ENCODE peak calls at places on chromosomes 3 and 15, in nine cellular contexts. U, B, J, M, Y, A, N, C and G are unnamed samples. For H3K4me1, the result is how much of the 10 kb centered on the place peaks cover.

GRCh38 chr15:69996321-69996720 is 101.4 kb downstream of the TLE3 start:
- DNase-seq in M (no peak), N (no peak), J (no peak), C (no peak), A (no peak), B (no peak), U (no peak), Y (no peak), G (no peak)

GRCh38 chr3:146772211-146772743 is 167.1 kb upstream of the PLSCR5 start:
- DNase-seq in B (peak), J (no peak), M (no peak), Y (peak), C (no peak), N (no peak), A (no peak), U (no peak), G (no peak)

GRCh38 chr3:46214751-46215352 is 6.7 kb upstream of the CCR1 start:
- DNase-seq in J (no peak), B (no peak), M (no peak), A (no peak), U (no peak), N (no peak), Y (no peak), C (peak), G (no peak)

GRCh38 chr3:173799073-173799830 is 401.7 kb downstream of the NLGN1 start:
- DNase-seq in J (no peak), Y (no peak), M (no peak), C (no peak), B (no peak), A (no peak), U (no peak), N (no peak), G (no peak)

GRCh38 chr3:55484191-55484644 is 2.9 kb downstream of the WNT5A start:
- DNase-seq in N (no peak), M (no peak), A (peak), U (no peak), J (no peak), Y (peak), B (peak), C (no peak), G (no peak)

GRCh38 chr15:51382787-51383186 is 41.3 kb downstream of the GLDN start:
- DNase-seq in U (no peak), J (peak), Y (no peak), B (peak), M (no peak), A (no peak), C (no peak), N (no peak), G (no peak)

GRCh38 chr3:99439892-99440291 is 198.5 kb upstream of the COL8A1 start:
- DNase-seq in Y (no peak), N (no peak), B (no peak), C (no peak), A (no peak), U (no peak), J (no peak), M (no peak), G (no peak)

GRCh38 chr3:175238848-175239247 is 379.7 kb downstream of the NAALADL2 start:
- DNase-seq in C (no peak), U (no peak), B (no peak), J (no peak), N (no peak), Y (no peak), M (no peak), A (no peak), G (no peak)

GRCh38 chr15:48754011-48754410 is 56.9 kb downstream of the CEP152 start:
- DNase-seq in N (no peak), M (no peak), C (no peak), J (no peak), U (no peak), B (no peak), A (no peak), Y (no peak), G (no peak)

GRCh38 chr3:115348391-115348790 is 201.3 kb upstream of the ZBTB20 start:
- DNase-seq in M (no peak), C (no peak), B (no peak), N (no peak), A (no peak), J (no peak), Y (no peak), U (no peak), G (no peak)

GRCh38 chr15:42315435-42316020 is 42.3 kb upstream of the TMEM87A start:
- DNase-seq in N (no peak), A (no peak), B (no peak), M (no peak), U (no peak), Y (no peak), J (no peak), C (no peak), G (no peak)

DNA sequence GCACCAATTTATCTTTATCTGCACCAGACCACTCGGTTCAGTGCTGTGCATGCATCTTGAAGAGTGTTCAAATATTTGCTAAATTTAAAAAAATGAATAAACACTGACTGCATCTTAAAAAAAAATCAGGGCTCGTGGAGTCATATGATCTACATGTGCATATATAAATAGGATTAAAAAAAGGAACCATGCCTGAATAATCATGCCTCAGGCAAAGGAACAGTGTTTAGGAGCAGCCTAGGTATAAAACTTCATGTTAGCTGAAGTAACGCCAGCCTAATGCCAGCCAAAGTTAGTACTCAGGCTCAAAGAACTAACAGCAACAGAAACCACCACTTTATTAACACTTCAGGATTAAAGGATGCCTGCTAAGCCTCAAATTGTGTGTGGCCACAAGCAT is 9.5 kb downstream of the ABCC5 start:
- DNase-seq in Y (no peak), C (no peak), A (no peak), U (no peak), J (no peak), M (no peak), N (no peak), B (no peak), G (no peak)
- H3K4me1 ChIP-seq in Y (half or more), C (under half), A (under half), U (under half), J (under half), M (under half), N (under half), B (under half), G (under half)

GRCh38 chr15:60788514-60789091 is 309.7 kb upstream of the ICE2 start:
- DNase-seq in Y (no peak), M (no peak), J (no peak), N (no peak), A (no peak), C (no peak), B (no peak), U (no peak), G (no peak)
- H3K27ac ChIP-seq in Y (no peak), M (no peak), J (no peak), N (no peak), A (no peak), C (no peak), B (no peak), U (no peak), G (peak)

GRCh38 chr3:157660847-157661246 is 157.6 kb upstream of the VEPH1 start:
- DNase-seq in B (no peak), Y (no peak), J (no peak), N (no peak), A (no peak), M (no peak), U (no peak), C (no peak), G (no peak)
- H3K4me3 ChIP-seq in B (no peak), Y (no peak), J (no peak), N (no peak), A (no peak), M (no peak), U (no peak), C (no peak), G (no peak)

GRCh38 chr15:98790270-98790669 is 141.9 kb downstream of the IGF1R start:
- DNase-seq in C (no peak), M (no peak), N (no peak), U (no peak), J (no peak), B (no peak), Y (no peak), A (no peak), G (no peak)
- H3K4me1 ChIP-seq in C (under half), M (under half), N (under half), U (under half), J (under half), B (under half), Y (under half), A (half or more), G (under half)

GRCh38 chr3:129587061-129587460 is 19.4 kb downstream of the PLXND1 start:
- DNase-seq in U (peak), B (no peak), M (peak), N (no peak), J (no peak), A (no peak), C (no peak), Y (no peak), G (no peak)
- H3K27ac ChIP-seq in U (no peak), B (no peak), M (peak), N (no peak), J (no peak), A (no peak), C (peak), Y (no peak), G (no peak)

DNA sequence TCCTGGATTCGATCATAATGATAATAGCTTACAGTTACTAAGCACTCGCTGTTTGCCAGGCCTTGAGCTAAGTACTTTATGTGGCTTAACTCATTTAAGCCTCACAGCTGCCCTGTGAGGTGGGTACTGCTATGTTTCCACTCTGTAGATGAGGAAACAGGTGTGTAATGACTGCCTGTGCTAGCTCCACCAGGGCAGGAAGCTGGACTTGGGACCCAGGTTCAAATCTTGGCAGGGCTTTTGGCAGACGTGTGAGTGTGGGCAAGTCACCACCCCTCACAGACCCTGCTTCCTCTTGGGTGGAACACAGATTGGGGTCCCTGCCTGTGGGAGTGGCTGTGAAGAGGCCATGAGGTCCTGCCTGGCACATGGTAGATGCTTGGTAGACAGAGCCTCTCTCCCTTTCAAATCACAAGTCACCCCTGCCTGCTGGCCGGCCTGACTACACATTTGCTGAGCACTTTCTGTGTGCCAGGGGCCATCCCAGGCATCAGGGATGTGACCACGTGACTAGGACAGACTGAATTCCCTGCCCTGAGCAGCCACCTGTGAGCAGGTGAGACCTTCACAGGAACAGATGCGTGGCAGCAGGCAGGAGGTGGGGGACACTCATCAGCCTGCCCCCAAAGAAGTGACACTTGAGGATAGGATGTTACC is 3.7 kb downstream of the EFCC1 start:
- DNase-seq in B (no peak), M (no peak), J (no peak), Y (peak), A (no peak), C (no peak), U (no peak), N (no peak), G (no peak)
- H3K4me3 ChIP-seq in B (no peak), M (no peak), J (no peak), Y (no peak), A (no peak), C (no peak), U (no peak), N (no peak), G (no peak)

GRCh38 chr3:112460519-112460918 is 38.8 kb downstream of the BTLA start:
- DNase-seq in U (no peak), J (no peak), M (no peak), N (no peak), C (no peak), B (no peak), Y (no peak), A (no peak), G (no peak)
- H3K4me1 ChIP-seq in U (under half), J (under half), M (under half), N (half or more), C (under half), B (under half), Y (under half), A (under half), G (under half)